ENCODE peak calls at places on chromosomes 7 and 10, in seven cellular contexts. H is HFF-Myc, D is brain microvascular endothelial cell, J is AG09309, A is lower lobe of right lung, T is psoas muscle, E is Peyer's patch. L is an unnamed sample.

GRCh38 chr10:131310904-131311660 is 439 bp downstream of the TCERG1L start:
- DNase-seq in H (no peak), D (no peak), J (no peak), A (peak; percentile 42), T (no peak), E (no peak), L (no peak)

GRCh38 chr10:94465684-94466083 is 63.3 kb downstream of the TBC1D12 start:
- DNase-seq in H (no peak), D (no peak), J (no peak), A (no peak), T (no peak), E (no peak), L (no peak)

GRCh38 chr10:70350501-70350900 is 31.9 kb downstream of the LRRC20 start:
- DNase-seq in H (no peak), D (no peak), J (no peak), A (no peak), T (no peak), E (no peak), L (no peak)

GRCh38 chr7:114243019-114243507 is 171.6 kb upstream of the FOXP2 start:
- DNase-seq in H (no peak), D (peak; percentile 35), J (no peak), A (no peak), T (no peak), E (no peak), L (peak; percentile 62)

GRCh38 chr7:144063710-144064109 is 5.9 kb upstream of the OR2A25 start:
- DNase-seq in H (no peak), D (no peak), J (no peak), A (no peak), T (no peak), E (no peak), L (no peak)

GRCh38 chr10:12444981-12445700 is 95.8 kb downstream of the CAMK1D start:
- DNase-seq in H (no peak), D (no peak), J (no peak), A (no peak), T (no peak), E (no peak), L (no peak)

GRCh38 chr10:42975558-42976352 is 101.1 kb upstream of the RET start:
- DNase-seq in H (no peak), D (no peak), J (no peak), A (no peak), T (no peak), E (no peak), L (no peak)

GRCh38 chr7:40946549-40946948 is 756.3 kb downstream of the INHBA start:
- DNase-seq in H (no peak), D (no peak), J (no peak), A (no peak), T (no peak), E (no peak), L (no peak)

GRCh38 chr7:17495655-17496396 is 197.4 kb downstream of the AHR start:
- DNase-seq in H (no peak), D (no peak), J (no peak), A (no peak), T (no peak), E (no peak), L (peak; percentile 33)

GRCh38 chr10:48582970-48583369 is 21.9 kb downstream of the ARHGAP22 start:
- DNase-seq in H (no peak), D (no peak), J (no peak), A (no peak), T (no peak), E (no peak), L (no peak)

GRCh38 chr7:45256775-45257174 is 99.2 kb downstream of the RAMP3 start:
- DNase-seq in H (no peak), D (no peak), J (no peak), A (no peak), T (no peak), E (no peak), L (no peak)

GRCh38 chr10:34674169-34674568 is 140.9 kb downstream of the PARD3 start:
- DNase-seq in H (no peak), D (no peak), J (no peak), A (no peak), T (no peak), E (no peak), L (no peak)

GRCh38 chr7:3861941-3862340 is 560.9 kb downstream of the SDK1 start:
- DNase-seq in H (no peak), D (peak; percentile 67), J (no peak), A (no peak), T (peak; percentile 33), E (no peak), L (peak; percentile 76)

GRCh38 chr7:130476287-130477001 is 15.4 kb upstream of the MEST start:
- DNase-seq in H (no peak), D (peak; percentile 49), J (no peak), A (no peak), T (no peak), E (no peak), L (no peak)

GRCh38 chr10:90834326-90834725 is 23.5 kb downstream of the HTR7 start:
- DNase-seq in H (no peak), D (peak; percentile 34), J (no peak), A (no peak), T (no peak), E (no peak), L (peak; percentile 97)

GRCh38 chr10:71276873-71277272 is 42.2 kb upstream of the SLC29A3 start:
- DNase-seq in H (no peak), D (no peak), J (no peak), A (no peak), T (no peak), E (no peak), L (no peak)

GRCh38 chr10:113665806-113666354 is 2.0 kb upstream of the NRAP start:
- DNase-seq in H (no peak), D (peak; percentile 94), J (peak; percentile 37), A (no peak), T (peak; percentile 49), E (no peak), L (peak; percentile 76)

GRCh38 chr10:2173328-2173727 is 436.0 kb upstream of the ADARB2 start:
- DNase-seq in H (no peak), D (no peak), J (no peak), A (no peak), T (no peak), E (no peak), L (peak; percentile 55)

GRCh38 chr10:13759167-13759566 is 172.4 kb downstream of the PRPF18 start:
- DNase-seq in H (no peak), D (no peak), J (no peak), A (no peak), T (no peak), E (no peak), L (no peak)

GRCh38 chr10:13761490-13762091 is 174.8 kb downstream of the PRPF18 start:
- DNase-seq in H (no peak), D (no peak), J (no peak), A (no peak), T (no peak), E (no peak), L (peak; percentile 31)

GRCh38 chr10:13758302-13758701 is 171.5 kb downstream of the PRPF18 start:
- DNase-seq in H (peak; percentile 82), D (peak; percentile 87), J (no peak), A (no peak), T (no peak), E (no peak), L (peak; percentile 92)

DNA sequence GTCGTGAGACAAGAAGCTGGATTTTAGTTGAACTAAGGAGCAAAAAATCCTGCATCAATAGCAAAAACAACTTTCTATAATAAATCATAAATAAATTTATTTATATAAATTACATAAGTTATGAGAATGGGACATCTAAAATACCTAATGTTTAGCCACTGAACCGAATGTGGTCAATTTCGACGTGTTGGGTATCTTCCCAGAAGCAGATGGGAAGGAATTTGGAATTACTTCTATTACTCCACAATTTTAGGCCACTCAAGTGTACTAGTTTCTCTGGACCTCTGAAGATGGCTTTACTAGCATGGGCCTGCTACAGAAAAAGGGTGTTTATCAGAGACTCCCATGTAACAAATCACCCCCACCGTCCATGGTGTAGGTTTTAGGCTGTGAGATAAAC is 172.0 kb downstream of the PRPF18 start:
- DNase-seq in H (no peak), D (no peak), J (no peak), A (no peak), T (no peak), E (no peak), L (no peak)
- TF ChIP-seq CTCF in H (no peak), D (no peak), J (no peak), A (no peak), T (no peak), E (no peak), L (no peak)

GRCh38 chr7:2526659-2527504 is 7.3 kb downstream of the LFNG start:
- DNase-seq in H (no peak), D (no peak), J (no peak), A (peak; percentile 47), T (peak; percentile 9), E (peak; percentile 64), L (no peak)

GRCh38 chr7:2530076-2530967 is 10.7 kb downstream of the LFNG start:
- DNase-seq in H (no peak), D (no peak), J (no peak), A (peak; percentile 78), T (peak; percentile 46), E (no peak), L (peak; percentile 35)

GRCh38 chr7:2527505-2528464 is 8.2 kb downstream of the LFNG start:
- DNase-seq in H (no peak), D (peak; percentile 61), J (no peak), A (peak; percentile 74), T (peak; percentile 36), E (no peak), L (peak; percentile 68)

GRCh38 chr7:2528481-2529095 is 9.0 kb downstream of the LFNG start:
- DNase-seq in H (no peak), D (no peak), J (no peak), A (no peak), T (peak; percentile 14), E (no peak), L (no peak)

GRCh38 chr7:2529161-2530075 is 9.8 kb downstream of the LFNG start:
- DNase-seq in H (no peak), D (no peak), J (no peak), A (peak; percentile 90), T (peak; percentile 72), E (peak; percentile 73), L (no peak)
- H3K4me3 ChIP-seq in H (no peak overlapping the region), D (no peak overlapping the region), J (no peak overlapping the region), A (peak overlapping the region; percentile 19), T (no peak overlapping the region), E (peak overlapping the region; percentile 26), L (no peak overlapping the region)

GRCh38 chr10:16049775-16050174 is 189.5 kb upstream of the MINDY3 start:
- DNase-seq in H (no peak), D (no peak), J (no peak), A (no peak), T (no peak), E (no peak), L (no peak)

GRCh38 chr10:16049050-16049449 is 188.7 kb upstream of the MINDY3 start:
- DNase-seq in H (no peak), D (no peak), J (no peak), A (no peak), T (no peak), E (no peak), L (no peak)
- TF ChIP-seq CTCF in H (no peak), D (no peak), J (no peak), A (no peak), T (no peak), E (no peak), L (no peak)

DNA sequence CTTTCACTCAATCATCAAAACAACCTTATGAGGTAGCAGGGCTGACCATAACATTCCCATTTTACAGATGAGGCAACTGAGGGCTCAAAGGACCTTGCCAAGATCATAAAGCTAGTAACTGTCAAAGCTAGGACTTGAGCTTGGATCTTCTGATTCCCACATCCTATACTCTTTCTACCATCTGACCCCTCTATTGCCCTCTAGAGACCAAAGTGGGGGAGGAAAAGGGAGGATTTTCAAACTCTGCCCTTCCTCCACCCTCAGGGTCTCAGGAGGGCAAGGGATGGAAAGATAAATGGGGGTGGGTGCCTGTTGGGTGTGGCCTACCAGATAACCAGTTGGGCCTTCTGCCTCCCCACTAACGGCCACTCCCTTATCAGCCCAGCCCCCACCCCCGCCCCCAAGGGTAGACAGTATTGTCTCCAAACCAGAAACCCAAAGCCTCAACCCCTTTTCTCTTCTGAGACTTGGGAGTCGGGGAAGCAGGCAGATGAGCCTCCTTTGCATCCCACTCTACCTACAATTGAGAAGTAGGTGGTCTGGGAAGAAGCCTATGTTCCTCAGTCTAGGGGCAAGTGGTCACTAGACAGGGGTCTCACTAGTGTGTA is 7.9 kb downstream of the LDB1 start:
- DNase-seq in H (no peak), D (no peak), J (no peak), A (no peak), T (no peak), E (no peak), L (no peak)
- H3K4me3 ChIP-seq in H (peak overlapping the region; percentile 88), D (no peak overlapping the region), J (no peak overlapping the region), A (no peak overlapping the region), T (no peak overlapping the region), E (no peak overlapping the region), L (peak overlapping the region; percentile 72)